ENCODE peak calls at places on chromosomes 12 and 14, in eight cellular contexts. K is nephron progenitor cell; Z is GM10248; O is lung microvascular endothelial cell; J is lower leg skin; A is H4; N is AG04449; I is activated CD4-positive, CD25-positive, alpha-beta regulatory T cell. R is an unnamed sample.

GRCh38 chr12:65586796-65587195 is 237.5 kb upstream of the HMGA2 start:
- DNase-seq in K (no peak), Z (no peak), O (no peak), J (no peak), A (no peak), N (no peak), I (no peak), R (no peak)

GRCh38 chr14:90808759-90809529 is 7.3 kb downstream of the TTC7B start:
- DNase-seq in K (no peak), Z (no peak), O (peak), J (no peak), A (no peak), N (no peak), I (no peak), R (no peak)

GRCh38 chr12:76778358-76778757 is 14.4 kb downstream of the ZDHHC17 start:
- DNase-seq in K (no peak), Z (no peak), O (no peak), J (no peak), A (no peak), N (no peak), I (no peak), R (no peak)

GRCh38 chr14:93035917-93036651 is 79.6 kb downstream of the ITPK1 start:
- DNase-seq in K (peak), Z (no peak), O (no peak), J (no peak), A (no peak), N (no peak), I (no peak), R (no peak)

GRCh38 chr12:121766290-121767039 is 27.0 kb downstream of the RHOF start:
- DNase-seq in K (no peak), Z (no peak), O (no peak), J (no peak), A (no peak), N (no peak), I (no peak), R (peak)

GRCh38 chr14:80266930-80267329 is 55.6 kb upstream of the DIO2 start:
- DNase-seq in K (no peak), Z (no peak), O (no peak), J (no peak), A (no peak), N (no peak), I (no peak), R (no peak)

GRCh38 chr14:90969493-90970166 is 90.8 kb downstream of the RPS6KA5 start:
- DNase-seq in K (no peak), Z (no peak), O (no peak), J (no peak), A (no peak), N (no peak), I (no peak), R (no peak)

GRCh38 chr12:108379761-108380160 is 40.6 kb upstream of the CMKLR1 start:
- DNase-seq in K (no peak), Z (no peak), O (no peak), J (no peak), A (no peak), N (no peak), I (no peak), R (no peak)

GRCh38 chr14:87940382-87940781 is 52.6 kb downstream of the GALC start:
- DNase-seq in K (no peak), Z (no peak), O (no peak), J (no peak), A (no peak), N (no peak), I (no peak), R (no peak)

GRCh38 chr12:110639336-110640178 is 25.6 kb downstream of the TCTN1 start:
- DNase-seq in K (no peak), Z (no peak), O (peak), J (no peak), A (peak), N (peak), I (no peak), R (no peak)

GRCh38 chr14:55097894-55098560 is 31.0 kb upstream of the LGALS3 start:
- DNase-seq in K (no peak), Z (peak), O (peak), J (peak), A (no peak), N (no peak), I (peak), R (no peak)

GRCh38 chr14:32934891-32935633 is 3.6 kb upstream of the NPAS3 start:
- DNase-seq in K (peak), Z (no peak), O (no peak), J (no peak), A (no peak), N (no peak), I (no peak), R (no peak)

GRCh38 chr12:53659011-53659551 is 16.8 kb downstream of the ATP5MC2 start:
- DNase-seq in K (peak), Z (no peak), O (peak), J (peak), A (peak), N (no peak), I (no peak), R (peak)

GRCh38 chr14:57549165-57549564 is 55.5 kb upstream of the CCDC198 start:
- DNase-seq in K (no peak), Z (no peak), O (no peak), J (no peak), A (no peak), N (no peak), I (no peak), R (no peak)

GRCh38 chr12:65742481-65742971 is 81.8 kb upstream of the HMGA2 start:
- DNase-seq in K (peak), Z (no peak), O (no peak), J (no peak), A (no peak), N (no peak), I (no peak), R (no peak)

GRCh38 chr12:26857465-26858176 is 24.6 kb upstream of the ITPR2 start:
- DNase-seq in K (no peak), Z (no peak), O (peak), J (no peak), A (no peak), N (no peak), I (no peak), R (no peak)

GRCh38 chr12:93937812-93938211 is 210.6 kb upstream of the PLXNC1 start:
- DNase-seq in K (no peak), Z (no peak), O (no peak), J (no peak), A (no peak), N (no peak), I (no peak), R (no peak)

GRCh38 chr14:53855574-53855973 is 101.1 kb downstream of the BMP4 start:
- DNase-seq in K (no peak), Z (no peak), O (no peak), J (no peak), A (no peak), N (no peak), I (no peak), R (no peak)

GRCh38 chr14:102490456-102490855 is 19.1 kb downstream of the ANKRD9 start:
- DNase-seq in K (no peak), Z (no peak), O (no peak), J (no peak), A (peak), N (no peak), I (no peak), R (no peak)